ENCODE peak calls at places on chromosomes 13 and 19, in six cellular contexts. K is CD8-positive, alpha-beta memory T cell; X is activated B cell treated with CpG ODN at 0.5 μM for 24 hours; P is stimulated activated CD4-positive, alpha-beta T cell treated with anti-CD3 and anti-CD28 coated beads, Interleukin-15, amount 100 ng/mL, for 1 hour; D is ascending aorta; J is neuronal stem cell. U is an unnamed sample.
A peak's percentile ranks its signal among the peaks of the same experiment; 100 is the strongest.

GRCh38 chr13:85586422-85586831 is 212.8 kb downstream of the SLITRK6 start:
- DNase-seq in K (no peak), X (no peak), P (no peak), D (no peak), J (no peak), U (no peak)

GRCh38 chr19:1064661-1065605 is 2.0 kb upstream of the ARHGAP45 start:
- DNase-seq in K (peak; percentile 56), X (peak; percentile 68), P (peak; percentile 55), D (peak; percentile 81), J (no peak), U (peak; percentile 72)

GRCh38 chr19:7191946-7192691 is 102.1 kb downstream of the INSR start:
- DNase-seq in K (peak; percentile 71), X (no peak), P (peak; percentile 17), D (no peak), J (no peak), U (no peak)

GRCh38 chr19:10112037-10112751 is 701 bp downstream of the P2RY11 start:
- DNase-seq in K (peak; percentile 74), X (no peak), P (no peak), D (no peak), J (no peak), U (no peak)

GRCh38 chr13:97743946-97744345 is 209.5 kb upstream of the IPO5 start:
- DNase-seq in K (no peak), X (no peak), P (no peak), D (no peak), J (no peak), U (no peak)

GRCh38 chr19:39845621-39846175 is 481 bp downstream of the FBL start:
- DNase-seq in K (no peak), X (no peak), P (no peak), D (no peak), J (no peak), U (peak; percentile 31)

GRCh38 chr13:67619987-67620386 is 389.9 kb upstream of the PCDH9 start:
- DNase-seq in K (no peak), X (no peak), P (no peak), D (no peak), J (no peak), U (no peak)

GRCh38 chr19:43490759-43491158 is 13.8 kb downstream of the PHLDB3 start:
- DNase-seq in K (no peak), X (no peak), P (no peak), D (no peak), J (no peak), U (no peak)

GRCh38 chr13:109764474-109765292 is 21.7 kb downstream of the IRS2 start:
- DNase-seq in K (no peak), X (no peak), P (no peak), D (no peak), J (no peak), U (no peak)

U was measured in cardiac muscle cell.